ENCODE peak calls at places on chromosomes 11 and 22, in five cellular contexts. J is breast epithelium, Q is prostate gland, K is GM12891, U is sigmoid colon. P is an unnamed sample.

GRCh38 chr11:15673408-15673811 is 558.7 kb downstream of the INSC start:
- DNase-seq in J (no peak), Q (no peak), K (no peak), U (no peak), P (no peak)

GRCh38 chr11:64687204-64687603 is 35.8 kb downstream of the NRXN2 start:
- DNase-seq in J (peak), Q (no peak), K (no peak), U (peak), P (no peak)

GRCh38 chr11:112174789-112175595 is at the start of gene BCO2:
- DNase-seq in J (peak), Q (peak), K (no peak), U (peak), P (no peak)

GRCh38 chr11:119169272-119169719 is 771 bp downstream of the NLRX1 start:
- DNase-seq in J (peak), Q (peak), K (peak), U (peak), P (peak)

GRCh38 chr11:3737386-3737933 is 59.9 kb downstream of the NUP98 start:
- DNase-seq in J (no peak), Q (no peak), K (no peak), U (no peak), P (no peak)

GRCh38 chr11:13249992-13250391 is 27.6 kb upstream of the BMAL1 start:
- DNase-seq in J (no peak), Q (no peak), K (no peak), U (no peak), P (no peak)

GRCh38 chr11:120339394-120339890 is 3.2 kb downstream of the ARHGEF12 start:
- DNase-seq in J (no peak), Q (peak), K (no peak), U (no peak), P (no peak)

GRCh38 chr11:106329273-106330018 is 252.0 kb downstream of the AASDHPPT start:
- DNase-seq in J (no peak), Q (no peak), K (no peak), U (no peak), P (no peak)

GRCh38 chr11:48024635-48025071 is 44.3 kb downstream of the PTPRJ start:
- DNase-seq in J (no peak), Q (no peak), K (no peak), U (no peak), P (no peak)

GRCh38 chr11:889686-890475 is 20.7 kb downstream of the CHID1 start:
- DNase-seq in J (no peak), Q (no peak), K (no peak), U (no peak), P (no peak)

GRCh38 chr11:111718436-111719325 is 47.5 kb downstream of the PPP2R1B start:
- DNase-seq in J (no peak), Q (peak), K (no peak), U (peak), P (no peak)

GRCh38 chr11:101127699-101128570 is 1.7 kb downstream of the PGR start:
- DNase-seq in J (peak), Q (no peak), K (no peak), U (peak), P (no peak)

GRCh38 chr22:40552070-40552469 is 84.4 kb downstream of the MRTFA start:
- DNase-seq in J (no peak), Q (no peak), K (no peak), U (no peak), P (no peak)

GRCh38 chr22:40203568-40203967 is 25.8 kb downstream of the TNRC6B start:
- DNase-seq in J (no peak), Q (no peak), K (peak), U (no peak), P (no peak)

GRCh38 chr11:14124886-14125285 is 162.4 kb downstream of the SPON1 start:
- DNase-seq in J (peak), Q (no peak), K (no peak), U (no peak), P (no peak)

DNA sequence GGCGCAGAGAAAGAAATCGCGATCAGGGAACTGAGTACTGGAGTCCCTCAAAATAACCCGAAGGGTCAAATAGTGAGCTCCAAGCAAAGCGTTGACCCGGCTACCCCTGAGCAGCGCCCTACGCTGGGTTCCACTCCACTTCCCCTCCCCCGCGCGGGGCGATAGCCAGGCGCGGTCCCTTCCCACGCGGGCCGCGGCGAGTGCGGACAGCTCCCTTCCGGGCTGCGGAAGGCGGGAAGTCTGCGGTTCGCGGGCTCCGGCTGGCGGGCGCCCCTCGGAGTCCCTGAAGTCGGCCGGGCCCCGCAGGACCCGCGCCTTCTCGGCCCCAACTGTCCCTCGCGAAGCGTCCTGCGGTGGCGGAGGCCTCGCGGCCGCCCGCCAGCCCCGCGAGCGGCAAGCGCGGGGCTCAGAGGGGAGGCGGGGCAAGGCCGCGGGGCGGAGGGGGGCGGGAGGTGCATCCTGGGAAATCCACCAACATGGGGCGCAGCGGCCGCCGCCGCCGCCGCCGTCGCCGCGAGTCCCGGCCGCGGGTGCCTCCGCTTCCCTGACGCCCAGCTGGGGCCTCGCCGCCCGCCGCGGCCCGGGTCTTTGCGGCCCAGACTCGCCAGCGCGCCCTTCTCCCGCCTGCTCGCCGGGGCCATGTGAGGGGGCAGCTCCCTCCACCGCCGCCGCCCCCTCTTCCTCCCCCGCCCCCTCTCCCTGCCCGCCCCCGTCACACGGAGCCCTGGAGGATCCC is at the start of gene QSER1:
- DNase-seq in J (peak), Q (peak), K (peak), U (peak), P (peak)
- TF ChIP-seq POLR2A in J (peak), Q (peak), K (peak), U (peak), P (peak)

GRCh38 chr11:130642994-130643393 is 194.5 kb downstream of the ADAMTS15 start:
- DNase-seq in J (no peak), Q (no peak), K (no peak), U (no peak), P (no peak)

GRCh38 chr11:130639369-130639768 is 190.9 kb downstream of the ADAMTS15 start:
- DNase-seq in J (no peak), Q (no peak), K (no peak), U (no peak), P (no peak)

GRCh38 chr11:130638624-130639023 is 190.2 kb downstream of the ADAMTS15 start:
- DNase-seq in J (no peak), Q (peak), K (no peak), U (no peak), P (no peak)

GRCh38 chr11:130641884-130642283 is 193.4 kb downstream of the ADAMTS15 start:
- DNase-seq in J (no peak), Q (no peak), K (no peak), U (no peak), P (no peak)

GRCh38 chr11:130640526-130640925 is 192.1 kb downstream of the ADAMTS15 start:
- DNase-seq in J (no peak), Q (no peak), K (no peak), U (no peak), P (no peak)
- TF ChIP-seq POLR2AphosphoS5 in J (no peak), Q (no peak), K (no peak), U (no peak), P (no peak)

DNA sequence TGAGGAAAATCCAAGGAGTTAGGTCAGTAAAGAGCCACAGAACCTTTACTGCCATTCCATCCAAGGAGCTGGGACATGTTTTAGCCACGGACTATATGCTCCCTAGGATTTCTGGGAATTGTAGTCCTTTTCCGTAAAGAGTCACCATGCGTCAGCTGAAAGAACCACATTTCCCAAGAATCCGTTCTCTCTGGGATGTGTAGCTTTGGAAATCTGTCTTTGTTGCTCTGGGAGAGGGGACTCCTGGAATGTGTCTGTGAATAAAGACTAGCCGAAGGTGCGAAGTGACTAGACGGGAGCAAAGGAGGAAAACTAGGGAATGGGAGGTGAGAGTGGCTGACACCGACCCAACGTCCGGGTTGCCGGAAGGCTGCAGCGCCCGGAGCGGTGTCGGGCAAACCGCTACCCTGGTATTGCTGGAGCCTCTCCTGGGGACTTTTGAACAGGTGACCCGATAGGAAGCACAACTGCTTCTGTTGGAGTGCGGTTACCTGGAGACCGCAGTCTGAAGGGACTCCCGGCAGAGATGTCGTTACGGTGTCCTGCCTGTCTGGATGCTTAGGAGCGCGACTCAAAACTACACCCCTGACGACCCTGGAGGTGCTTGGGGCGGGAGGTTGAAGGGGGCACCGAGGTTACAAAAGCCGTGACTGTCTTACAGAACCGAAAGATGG is at the start of gene IFTAP:
- DNase-seq in J (peak), Q (peak), K (no peak), U (peak), P (peak)
- TF ChIP-seq POLR2A in J (no peak), Q (no peak), K (no peak), U (no peak), P (no peak)

GRCh38 chr22:32583921-32584335 is 109.3 kb downstream of the FBXO7 start:
- DNase-seq in J (no peak), Q (no peak), K (no peak), U (peak), P (no peak)
- TF ChIP-seq POLR2AphosphoS5 in J (no peak), Q (no peak), K (no peak), U (no peak), P (no peak)

P was measured in GM12892.